ENCODE peak calls at places on chromosome 19, in eight cellular contexts. U is hypothalamus; B is stimulated activated CD4-positive, alpha-beta T cell treated with anti-CD3 and anti-CD28 coated beads, TNF-alpha, amount 100 ng/mL, for 48 hours; I is HEK293T; J is amniotic epithelial cell; Z is anterior cingulate cortex; O is T-helper 2 cell; P is NCI-H69. Y is an unnamed sample.

GRCh38 chr19:4069331-4069959 is 2.7 kb upstream of the ZBTB7A start:
- DNase-seq in U (no peak), B (no peak), I (no peak), J (no peak), Z (no peak), O (no peak), P (no peak), Y (no peak)

GRCh38 chr19:51547397-51548212 is 16.1 kb upstream of the SIGLEC6 start:
- DNase-seq in U (no peak), B (no peak), I (no peak), J (peak; percentile 26), Z (no peak), O (no peak), P (no peak), Y (no peak)

GRCh38 chr19:38270587-38271167 is 6.3 kb downstream of the SPINT2 start:
- DNase-seq in U (no peak), B (no peak), I (no peak), J (no peak), Z (no peak), O (no peak), P (peak; percentile 94), Y (no peak)

GRCh38 chr19:49930483-49931011 is 1.2 kb upstream of the NUP62 start:
- DNase-seq in U (no peak), B (no peak), I (no peak), J (no peak), Z (no peak), O (no peak), P (no peak), Y (no peak)

GRCh38 chr19:55070755-55071502 is 4.7 kb upstream of the EPS8L1 start:
- DNase-seq in U (no peak), B (no peak), I (no peak), J (peak; percentile 81), Z (no peak), O (no peak), P (no peak), Y (no peak)

GRCh38 chr19:18425515-18426415 is 6.6 kb downstream of the SSBP4 start:
- DNase-seq in U (no peak), B (no peak), I (no peak), J (peak; percentile 41), Z (no peak), O (no peak), P (no peak), Y (no peak)

GRCh38 chr19:35738887-35739229 is 3.4 kb downstream of the IGFLR1 start:
- DNase-seq in U (no peak), B (no peak), I (no peak), J (no peak), Z (no peak), O (no peak), P (no peak), Y (no peak)

GRCh38 chr19:49058592-49058991 is 1.0 kb upstream of the CGB7 start:
- DNase-seq in U (no peak), B (peak; percentile 27), I (peak; percentile 35), J (no peak), Z (no peak), O (no peak), P (peak; percentile 23), Y (no peak)

GRCh38 chr19:5089283-5089682 is 120.4 kb downstream of the KDM4B start:
- DNase-seq in U (no peak), B (no peak), I (no peak), J (no peak), Z (no peak), O (no peak), P (no peak), Y (no peak)

GRCh38 chr19:40519352-40520322 is 52.8 kb downstream of the SPTBN4 start:
- DNase-seq in U (no peak), B (no peak), I (peak; percentile 52), J (peak; percentile 29), Z (no peak), O (no peak), P (peak; percentile 72), Y (no peak)

GRCh38 chr19:40671404-40671803 is 19.0 kb downstream of the NUMBL start:
- DNase-seq in U (peak; percentile 49), B (no peak), I (no peak), J (no peak), Z (no peak), O (no peak), P (no peak), Y (no peak)

GRCh38 chr19:49895566-49896297 is 955 bp downstream of the IL4I1 start:
- DNase-seq in U (no peak), B (no peak), I (no peak), J (no peak), Z (no peak), O (no peak), P (no peak), Y (no peak)

GRCh38 chr19:9487016-9487415 is 11.4 kb downstream of the ZNF560 start:
- DNase-seq in U (no peak), B (no peak), I (no peak), J (no peak), Z (no peak), O (no peak), P (no peak), Y (no peak)

GRCh38 chr19:18951721-18952281 is 10.8 kb upstream of the HOMER3 start:
- DNase-seq in U (no peak), B (no peak), I (no peak), J (no peak), Z (no peak), O (no peak), P (no peak), Y (no peak)

GRCh38 chr19:55633866-55634265 is 6.9 kb upstream of the ZNF580 start:
- DNase-seq in U (no peak), B (no peak), I (no peak), J (peak; percentile 64), Z (no peak), O (no peak), P (no peak), Y (no peak)

GRCh38 chr19:995051-995827 is 5.0 kb upstream of the GRIN3B start:
- DNase-seq in U (no peak), B (no peak), I (no peak), J (no peak), Z (no peak), O (no peak), P (no peak), Y (no peak)

GRCh38 chr19:33376931-33377557 is 3.5 kb downstream of the CEBPG start:
- DNase-seq in U (no peak), B (no peak), I (no peak), J (no peak), Z (no peak), O (no peak), P (no peak), Y (no peak)

GRCh38 chr19:35340431-35340830 is 7.3 kb upstream of the FFAR1 start:
- DNase-seq in U (no peak), B (no peak), I (no peak), J (no peak), Z (no peak), O (no peak), P (no peak), Y (no peak)

GRCh38 chr19:34732548-34733255 is 1.3 kb upstream of the ZNF181 start:
- DNase-seq in U (no peak), B (no peak), I (no peak), J (no peak), Z (no peak), O (no peak), P (peak; percentile 62), Y (no peak)

GRCh38 chr19:37362733-37363132 is 8.2 kb upstream of the ZNF527 start:
- DNase-seq in U (no peak), B (no peak), I (no peak), J (no peak), Z (no peak), O (no peak), P (peak; percentile 23), Y (peak; percentile 50)

GRCh38 chr19:40836754-40837429 is 13.4 kb downstream of the CYP2A6 start:
- DNase-seq in U (no peak), B (no peak), I (no peak), J (no peak), Z (no peak), O (no peak), P (no peak), Y (no peak)

Y was measured in iPS DF 6.9.